ENCODE peak calls at places on chromosome 9, in six cellular contexts. K, L, C, T, G and Z are unnamed samples.

GRCh38 chr9:14532716-14533115 is 160.5 kb downstream of the ZDHHC21 start:
- DNase-seq in K (no peak), L (no peak), C (no peak), T (no peak), G (no peak), Z (no peak)

GRCh38 chr9:133377721-133378216 is 1.6 kb downstream of the STKLD1 start:
- DNase-seq in K (no peak), L (no peak), C (no peak), T (no peak), G (no peak), Z (no peak)

GRCh38 chr9:105147095-105147871 is 97.2 kb upstream of the SLC44A1 start:
- DNase-seq in K (no peak), L (no peak), C (no peak), T (no peak), G (no peak), Z (no peak)

GRCh38 chr9:137067860-137068538 is 2.4 kb downstream of the SAPCD2 start:
- DNase-seq in K (peak; percentile 31), L (peak; percentile 84), C (peak; percentile 89), T (peak; percentile 77), G (peak; percentile 85), Z (peak; percentile 86)

GRCh38 chr9:35112257-35113020 is 3.2 kb downstream of the ATOSB start:
- DNase-seq in K (no peak), L (no peak), C (peak; percentile 17), T (no peak), G (no peak), Z (no peak)

GRCh38 chr9:16930578-16930977 is 60.1 kb upstream of the BNC2 start:
- DNase-seq in K (no peak), L (no peak), C (no peak), T (no peak), G (no peak), Z (no peak)

GRCh38 chr9:23638837-23639426 is 187.1 kb downstream of the ELAVL2 start:
- DNase-seq in K (no peak), L (no peak), C (no peak), T (no peak), G (no peak), Z (no peak)

GRCh38 chr9:16281707-16282106 is 588.8 kb downstream of the BNC2 start:
- DNase-seq in K (no peak), L (no peak), C (no peak), T (no peak), G (no peak), Z (no peak)

GRCh38 chr9:131997076-131997475 is 82.6 kb downstream of the MED27 start:
- DNase-seq in K (no peak), L (no peak), C (no peak), T (no peak), G (no peak), Z (no peak)

GRCh38 chr9:14750871-14751270 is 28.3 kb upstream of the CER1 start:
- DNase-seq in K (no peak), L (no peak), C (no peak), T (no peak), G (no peak), Z (no peak)

GRCh38 chr9:113187935-113188595 is 33.0 kb downstream of the FKBP15 start:
- DNase-seq in K (no peak), L (no peak), C (no peak), T (no peak), G (peak; percentile 53), Z (no peak)

GRCh38 chr9:85483214-85483613 is 258.5 kb downstream of the AGTPBP1 start:
- DNase-seq in K (no peak), L (no peak), C (no peak), T (no peak), G (no peak), Z (no peak)

GRCh38 chr9:94867842-94868312 is 141.4 kb downstream of the AOPEP start:
- DNase-seq in K (no peak), L (no peak), C (no peak), T (no peak), G (no peak), Z (no peak)

GRCh38 chr9:129458155-129458661 is 162.7 kb downstream of the C9orf50 start:
- DNase-seq in K (no peak), L (peak; percentile 36), C (peak; percentile 42), T (no peak), G (no peak), Z (peak; percentile 67)

GRCh38 chr9:71683598-71684235 is 84.6 kb downstream of the CEMIP2 start:
- DNase-seq in K (no peak), L (no peak), C (no peak), T (no peak), G (peak; percentile 22), Z (no peak)

GRCh38 chr9:3181049-3181953 is 337.4 kb upstream of the PUM3 start:
- DNase-seq in K (no peak), L (no peak), C (peak; percentile 42), T (peak; percentile 4), G (peak; percentile 75), Z (peak; percentile 50)

GRCh38 chr9:114505187-114506081 is at the start of gene WHRN:
- DNase-seq in K (peak; percentile 89), L (peak; percentile 92), C (peak; percentile 89), T (peak; percentile 89), G (peak; percentile 95), Z (peak; percentile 85)

GRCh38 chr9:74803366-74804017 is 84.2 kb downstream of the TRPM6 start:
- DNase-seq in K (no peak), L (no peak), C (no peak), T (no peak), G (no peak), Z (no peak)